ENCODE peak calls at places on chromosomes 13 and 19, in eight cellular contexts. W, D, K, S, N, V, L and R are unnamed samples. For H3K4me1, the result is how much of the 10 kb centered on the place peaks cover.

GRCh38 chr19:47778954-47779351 is 450 bp downstream of the SELENOW start:
- DNase-seq in D (no peak), V (peak), L (no peak), N (peak), W (no peak), S (no peak), K (no peak), R (peak)

GRCh38 chr19:14114854-14115253 is 2.7 kb downstream of the PRKACA start:
- DNase-seq in K (no peak), V (peak), W (peak), D (no peak), L (no peak), S (peak), N (peak), R (no peak)

GRCh38 chr13:109500146-109500773 is 286.1 kb downstream of the IRS2 start:
- DNase-seq in S (no peak), V (no peak), N (no peak), K (no peak), L (no peak), D (no peak), W (no peak), R (no peak)

GRCh38 chr19:30362156-30362754 is 9.9 kb upstream of the ZNF536 start:
- DNase-seq in L (no peak), W (no peak), N (no peak), D (no peak), V (no peak), K (no peak), S (peak), R (no peak)

GRCh38 chr13:103935117-103935516 is 868.9 kb upstream of the SLC10A2 start:
- DNase-seq in N (no peak), W (no peak), L (peak), S (no peak), K (no peak), V (no peak), D (no peak), R (no peak)

GRCh38 chr19:10271543-10272086 is 695 bp downstream of the ICAM1 start:
- DNase-seq in N (peak), S (no peak), L (no peak), V (no peak), K (no peak), W (no peak), D (no peak), R (peak)

GRCh38 chr19:6233051-6233826 is 46.5 kb downstream of the MLLT1 start:
- DNase-seq in S (peak), L (no peak), D (no peak), V (no peak), N (no peak), W (peak), K (peak), R (peak)

GRCh38 chr13:111469916-111470506 is 149.6 kb downstream of the TEX29 start:
- DNase-seq in N (no peak), D (no peak), K (no peak), S (no peak), V (peak), L (no peak), W (no peak), R (no peak)

GRCh38 chr19:46859637-46860124 is 1.1 kb upstream of the ARHGAP35 start:
- DNase-seq in V (peak), D (no peak), K (no peak), L (no peak), S (peak), N (peak), W (peak), R (no peak)

GRCh38 chr13:71876648-71877279 is 9.8 kb upstream of the DACH1 start:
- DNase-seq in L (no peak), D (no peak), W (no peak), V (no peak), S (no peak), K (no peak), N (no peak), R (no peak)

GRCh38 chr13:20960663-20961309 is 58.2 kb upstream of the XPO4 start:
- DNase-seq in N (peak), K (no peak), L (no peak), V (no peak), W (no peak), D (no peak), S (no peak), R (peak)

GRCh38 chr13:107600986-107601385 is 614.4 kb downstream of the LIG4 start:
- DNase-seq in N (no peak), W (no peak), D (no peak), V (no peak), K (no peak), L (no peak), S (no peak), R (no peak)

GRCh38 chr13:42880241-42880640 is 98.9 kb downstream of the FAM216B start:
- DNase-seq in W (no peak), K (no peak), S (no peak), L (no peak), D (no peak), V (no peak), N (no peak), R (no peak)

GRCh38 chr13:20383058-20383457 is 142.6 kb downstream of the CRYL1 start:
- DNase-seq in L (no peak), S (no peak), N (no peak), W (no peak), V (no peak), D (no peak), K (no peak), R (no peak)

GRCh38 chr13:27183561-27184147 is 12.0 kb upstream of the USP12 start:
- DNase-seq in N (no peak), L (no peak), K (no peak), S (no peak), V (no peak), W (no peak), D (peak), R (no peak)

GRCh38 chr13:87666826-87667225 is 4.3 kb upstream of the SLITRK5 start:
- DNase-seq in V (no peak), D (no peak), L (no peak), W (no peak), S (no peak), N (no peak), K (no peak), R (no peak)

GRCh38 chr13:51542358-51542972 is 41.8 kb upstream of the WDFY2 start:
- DNase-seq in D (no peak), V (no peak), S (peak), N (no peak), K (no peak), L (no peak), W (no peak), R (no peak)

GRCh38 chr13:65260938-65261880 is 1968.9 kb downstream of the PCDH9 start:
- DNase-seq in V (no peak), D (no peak), L (no peak), K (no peak), S (no peak), N (no peak), W (no peak), R (peak)

GRCh38 chr13:35925669-35926068 is 205.5 kb downstream of the DCLK1 start:
- DNase-seq in K (no peak), V (no peak), N (no peak), D (no peak), L (no peak), S (no peak), W (no peak), R (no peak)

GRCh38 chr13:95354680-95355487 is 53.6 kb upstream of the ABCC4 start:
- DNase-seq in D (no peak), L (no peak), V (peak), S (peak), N (no peak), K (no peak), W (no peak), R (peak)

GRCh38 chr19:33621811-33622504 is at the start of gene CHST8:
- DNase-seq in S (peak), D (no peak), K (no peak), L (no peak), W (no peak), N (peak), V (no peak), R (peak)

GRCh38 chr19:43562698-43563241 is 12.6 kb downstream of the XRCC1 start:
- DNase-seq in W (peak), D (peak), V (peak), N (peak), L (no peak), K (peak), S (peak), R (peak)

GRCh38 chr13:107883561-107884175 is 331.7 kb downstream of the LIG4 start:
- DNase-seq in N (no peak), K (no peak), V (no peak), W (no peak), D (no peak), S (no peak), L (no peak), R (no peak)

GRCh38 chr13:100423375-100423774 is 165.2 kb downstream of the GGACT start:
- DNase-seq in K (no peak), S (no peak), W (no peak), D (no peak), L (no peak), N (no peak), V (no peak), R (no peak)

GRCh38 chr13:50844181-50844875 is 836 bp upstream of the DLEU7 start:
- DNase-seq in S (no peak), D (no peak), N (no peak), V (no peak), W (no peak), L (no peak), K (no peak), R (no peak)

GRCh38 chr19:50047686-50048085 is 21.9 kb downstream of the ZNF473 start:
- DNase-seq in D (no peak), L (no peak), K (no peak), V (no peak), N (no peak), W (no peak), S (no peak), R (no peak)

GRCh38 chr19:16073481-16073880 is 2.8 kb upstream of the TPM4 start:
- DNase-seq in L (no peak), N (peak), K (peak), V (peak), W (peak), D (no peak), S (no peak), R (no peak)

GRCh38 chr13:112888238-112889111 is 80.5 kb upstream of the MCF2L start:
- DNase-seq in W (no peak), K (no peak), N (no peak), L (no peak), D (no peak), S (no peak), V (no peak), R (no peak)

GRCh38 chr19:11767633-11768133 is 883 bp downstream of the ZNF441 start:
- DNase-seq in D (no peak), L (no peak), N (peak), K (peak), W (peak), V (peak), S (peak), R (peak)

GRCh38 chr13:110663044-110663443 is 42.9 kb downstream of the CARS2 start:
- DNase-seq in K (no peak), V (no peak), D (no peak), S (no peak), N (no peak), L (no peak), W (no peak), R (no peak)

GRCh38 chr13:30895773-30896172 is 10.3 kb upstream of the MEDAG start:
- DNase-seq in D (no peak), L (no peak), K (peak), W (peak), V (peak), S (no peak), N (no peak), R (peak)

GRCh38 chr13:113238542-113238941 is 29.1 kb downstream of the CUL4A start:
- DNase-seq in K (no peak), D (no peak), L (no peak), V (no peak), W (no peak), S (no peak), N (no peak), R (no peak)

GRCh38 chr19:33231511-33231910 is 5.9 kb upstream of the SLC7A10 start:
- DNase-seq in L (no peak), K (no peak), N (no peak), D (no peak), W (no peak), V (no peak), S (no peak), R (no peak)

GRCh38 chr13:57557979-57558529 is 73.5 kb upstream of the PCDH17 start:
- DNase-seq in D (no peak), S (no peak), L (no peak), K (no peak), V (no peak), N (no peak), W (no peak), R (peak)

GRCh38 chr13:114099191-114099590 is 33.2 kb downstream of the RASA3 start:
- DNase-seq in W (peak), V (peak), K (no peak), D (peak), L (peak), S (no peak), N (peak), R (no peak)

GRCh38 chr13:111177081-111177711 is 62.1 kb downstream of the ARHGEF7 start:
- DNase-seq in D (no peak), V (peak), W (no peak), L (no peak), N (peak), K (peak), S (peak), R (peak)

GRCh38 chr13:77429320-77430142 is 102.6 kb upstream of the MYCBP2 start:
- DNase-seq in S (no peak), V (no peak), K (no peak), W (no peak), L (no peak), N (no peak), D (no peak), R (no peak)

GRCh38 chr19:18281082-18282020 is at the start of gene JUND:
- DNase-seq in K (peak), N (peak), S (peak), W (peak), L (peak), V (peak), D (peak), R (peak)

GRCh38 chr19:18283338-18283737 is 1.9 kb upstream of the JUND start:
- DNase-seq in V (no peak), K (no peak), D (no peak), S (no peak), W (no peak), L (no peak), N (no peak), R (no peak)

GRCh38 chr19:18284710-18285430 is 3.4 kb upstream of the JUND start:
- DNase-seq in L (no peak), V (no peak), S (no peak), N (no peak), W (no peak), K (no peak), D (no peak), R (no peak)

GRCh38 chr19:18282021-18282787 is 782 bp upstream of the JUND start:
- DNase-seq in L (no peak), N (no peak), W (peak), K (peak), D (peak), V (no peak), S (no peak), R (peak)

GRCh38 chr19:18282788-18283141 is 1.3 kb upstream of the JUND start:
- DNase-seq in W (no peak), V (no peak), N (peak), S (no peak), D (no peak), L (no peak), K (no peak), R (no peak)
- TF ChIP-seq POLR2AphosphoS5 in W (no peak), V (no peak), N (peak), S (no peak), D (no peak), L (no peak), K (no peak), R (no peak)

GRCh38 chr19:7909471-7910067 is 5.1 kb upstream of the TGFBR3L start:
- DNase-seq in V (no peak), N (no peak), D (no peak), K (no peak), S (no peak), L (no peak), W (peak), R (no peak)
- H3K4me1 ChIP-seq in V (under half), N (under half), D (under half), K (under half), S (under half), L (under half), W (under half), R (under half)

GRCh38 chr19:17243340-17243853 is 2.3 kb downstream of the NR2F6 start:
- DNase-seq in S (no peak), L (no peak), K (no peak), V (no peak), D (no peak), N (peak), W (no peak), R (no peak)

GRCh38 chr19:17240855-17241399 is 4.8 kb downstream of the NR2F6 start:
- DNase-seq in N (no peak), L (no peak), D (no peak), K (no peak), W (no peak), S (no peak), V (no peak), R (no peak)

GRCh38 chr19:17244618-17245534 is 843 bp downstream of the NR2F6 start:
- DNase-seq in D (no peak), N (peak), S (peak), K (no peak), W (no peak), V (no peak), L (no peak), R (no peak)

GRCh38 chr19:17243854-17244617 is 1.7 kb downstream of the NR2F6 start:
- DNase-seq in N (peak), K (no peak), W (no peak), D (no peak), S (peak), L (no peak), V (no peak), R (no peak)

GRCh38 chr19:17242431-17243208 is 3.1 kb downstream of the NR2F6 start:
- DNase-seq in N (no peak), K (no peak), W (no peak), S (no peak), V (no peak), L (no peak), D (no peak), R (no peak)
- TF ChIP-seq POLR2AphosphoS5 in N (no peak), K (no peak), W (no peak), S (no peak), V (no peak), L (no peak), D (no peak), R (no peak)

DNA sequence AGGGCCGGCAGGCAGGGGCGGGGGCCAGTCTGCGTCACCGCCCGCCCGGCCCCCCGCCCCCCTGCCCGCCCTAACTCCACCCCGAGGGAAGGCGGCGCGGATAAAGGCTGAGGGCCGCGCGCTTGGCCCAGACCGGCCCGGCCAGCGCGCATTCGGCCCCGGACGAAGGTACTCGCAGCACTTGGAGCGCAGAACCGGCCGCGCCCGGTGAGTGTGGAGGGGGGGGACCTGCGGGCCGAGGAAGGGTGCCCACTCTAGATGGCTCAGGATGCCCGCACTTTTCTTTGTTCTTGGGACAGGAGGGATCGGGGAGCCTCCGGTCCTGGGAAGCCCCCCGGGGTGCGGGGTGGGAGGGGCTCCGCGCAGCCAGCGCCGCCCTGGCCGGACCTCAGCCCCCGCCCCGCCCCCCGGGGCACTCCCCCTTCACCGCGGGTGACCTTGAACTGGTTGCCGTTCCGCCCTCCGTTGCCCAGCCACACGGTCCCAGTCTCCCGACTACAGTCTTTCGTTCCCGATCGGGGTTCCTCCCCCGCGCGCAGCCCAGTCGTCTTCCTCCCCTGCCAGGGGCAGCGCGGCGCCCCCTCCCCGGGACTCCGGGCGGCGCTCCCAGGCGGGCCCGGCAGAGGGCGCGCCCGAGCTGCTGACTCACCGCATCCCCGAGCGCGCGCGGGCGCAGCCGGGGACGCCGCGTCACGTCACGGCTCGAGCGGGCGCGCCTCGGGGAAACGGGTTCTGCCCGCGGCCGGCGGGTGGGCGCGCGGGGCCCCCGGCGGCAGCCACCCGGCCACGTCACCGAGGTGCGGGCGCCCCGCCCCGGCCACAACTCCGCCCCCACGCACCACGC is at the start of gene MIDN:
- DNase-seq in L (no peak), D (peak), W (peak), S (peak), K (peak), N (peak), V (peak), R (peak)
- H3K4me1 ChIP-seq in L (half or more), D (half or more), W (half or more), S (half or more), K (under half), N (under half), V (under half), R (under half)

DNA sequence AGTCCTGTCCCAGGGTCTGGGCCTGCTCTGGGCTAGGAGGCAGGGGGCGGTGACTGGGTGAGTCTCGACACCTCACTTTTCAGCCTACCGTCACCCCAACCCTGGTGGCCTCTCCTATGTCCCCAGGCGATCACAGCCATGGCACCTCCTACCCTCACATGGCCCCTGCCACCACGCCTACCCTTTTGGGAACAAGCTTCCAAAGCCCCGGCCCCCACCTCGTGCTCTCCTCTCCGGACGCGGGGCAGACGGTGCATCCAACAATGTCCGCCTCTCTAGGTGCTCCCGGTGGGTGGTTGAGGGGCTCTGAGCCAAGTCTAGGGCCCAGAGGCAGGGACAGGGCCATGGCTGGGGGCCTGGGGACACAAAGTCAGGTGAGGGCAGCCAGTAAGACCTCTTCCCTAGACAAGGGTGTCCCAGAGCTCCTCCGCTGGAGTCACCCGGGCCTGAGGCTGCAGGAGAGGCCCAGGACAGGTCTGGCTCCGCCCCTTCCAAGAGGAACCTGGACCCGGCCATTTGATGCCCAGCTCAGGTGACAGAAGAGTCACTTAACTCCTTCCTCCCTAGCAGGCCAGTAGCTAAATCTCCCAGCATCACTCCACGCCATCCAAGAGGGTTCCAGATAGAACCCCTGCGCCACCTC is at the start of gene SYNE4:
- DNase-seq in N (peak), D (no peak), L (peak), W (no peak), K (peak), V (peak), S (peak), R (no peak)
- TF ChIP-seq POLR2AphosphoS5 in N (peak), D (no peak), L (peak), W (no peak), K (no peak), V (no peak), S (no peak), R (no peak)

GRCh38 chr13:48235100-48235813 is 2.3 kb downstream of the ITM2B start:
- DNase-seq in N (peak), K (peak), V (peak), L (no peak), W (no peak), D (no peak), S (peak), R (peak)
- H3K4me1 ChIP-seq in N (under half), K (under half), V (under half), L (under half), W (half or more), D (half or more), S (half or more), R (under half)

GRCh38 chr19:44814517-44814916 is 5.6 kb downstream of the BCAM start:
- DNase-seq in V (no peak), K (no peak), N (no peak), W (no peak), D (no peak), S (no peak), L (no peak), R (no peak)
- TF ChIP-seq POLR2AphosphoS5 in V (no peak), K (no peak), N (no peak), W (no peak), D (no peak), S (no peak), L (no peak), R (no peak)